ENCODE peak calls at places on chromosomes 2 and 18, in eight cellular contexts. P is cardiac fibroblast, Z is fibroblast of the aortic adventitia, L is choroid plexus epithelial cell, C is right lobe of liver, I is SK-N-SH, A is ascending aorta, B is Peyer's patch. S is an unnamed sample.

GRCh38 chr2:105683145-105683544 is 61.6 kb upstream of the NCK2 start:
- DNase-seq in P (no peak), Z (no peak), L (no peak), C (no peak), I (no peak), A (no peak), B (no peak), S (no peak)

GRCh38 chr2:11701831-11702301 is 31.9 kb upstream of the NTSR2 start:
- DNase-seq in P (no peak), Z (no peak), L (no peak), C (no peak), I (no peak), A (no peak), B (peak; percentile 63), S (no peak)

GRCh38 chr2:72325592-72326422 is 178.1 kb upstream of the CYP26B1 start:
- DNase-seq in P (peak; percentile 15), Z (no peak), L (peak; percentile 31), C (peak; percentile 21), I (no peak), A (no peak), B (peak; percentile 77), S (peak; percentile 26)

GRCh38 chr2:241443486-241444223 is 64.7 kb downstream of the STK25 start:
- DNase-seq in P (peak; percentile 10), Z (peak; percentile 17), L (peak; percentile 75), C (no peak), I (peak; percentile 28), A (no peak), B (peak; percentile 91), S (peak; percentile 93)

GRCh38 chr2:75605770-75606535 is 40.6 kb upstream of the MRPL19 start:
- DNase-seq in P (peak; percentile 96), Z (peak; percentile 99), L (peak; percentile 95), C (no peak), I (no peak), A (no peak), B (peak; percentile 58), S (peak; percentile 16)

GRCh38 chr18:41126541-41127235 is 828.3 kb upstream of the PIK3C3 start:
- DNase-seq in P (peak; percentile 33), Z (peak; percentile 8), L (peak; percentile 62), C (no peak), I (no peak), A (no peak), B (no peak), S (no peak)

GRCh38 chr2:46409756-46410155 is 69.6 kb upstream of the TMEM247 start:
- DNase-seq in P (no peak), Z (no peak), L (no peak), C (no peak), I (no peak), A (no peak), B (no peak), S (no peak)

GRCh38 chr2:156338578-156338977 is 6.1 kb upstream of the NR4A2 start:
- DNase-seq in P (no peak), Z (no peak), L (no peak), C (no peak), I (no peak), A (no peak), B (no peak), S (no peak)

GRCh38 chr2:82282111-82282882 is 1977.7 kb upstream of the LRRTM1 start:
- DNase-seq in P (no peak), Z (no peak), L (no peak), C (no peak), I (no peak), A (no peak), B (no peak), S (no peak)

GRCh38 chr2:151029406-151030157 is 232.1 kb downstream of the RBM43 start:
- DNase-seq in P (peak; percentile 88), Z (peak; percentile 95), L (peak; percentile 85), C (no peak), I (no peak), A (no peak), B (no peak), S (no peak)

GRCh38 chr18:43780782-43781340 is 503.6 kb upstream of the SYT4 start:
- DNase-seq in P (peak; percentile 27), Z (peak; percentile 16), L (peak; percentile 90), C (no peak), I (no peak), A (no peak), B (no peak), S (no peak)

GRCh38 chr2:16525265-16525887 is 140.3 kb downstream of the CYRIA start:
- DNase-seq in P (peak; percentile 2), Z (no peak), L (peak; percentile 38), C (no peak), I (peak; percentile 37), A (no peak), B (no peak), S (peak; percentile 36)

GRCh38 chr2:190996338-190996946 is 17.5 kb downstream of the STAT1 start:
- DNase-seq in P (peak; percentile 50), Z (peak; percentile 41), L (peak; percentile 60), C (no peak), I (peak; percentile 66), A (no peak), B (no peak), S (peak; percentile 47)

GRCh38 chr18:78431606-78432005 is 548.0 kb upstream of the SALL3 start:
- DNase-seq in P (no peak), Z (no peak), L (no peak), C (no peak), I (no peak), A (no peak), B (no peak), S (no peak)

GRCh38 chr2:226795281-226796011 is 4.2 kb downstream of the IRS1 start:
- DNase-seq in P (no peak), Z (no peak), L (peak; percentile 22), C (peak; percentile 47), I (peak; percentile 14), A (no peak), B (no peak), S (no peak)

GRCh38 chr2:19474128-19474527 is 115.7 kb upstream of the OSR1 start:
- DNase-seq in P (peak; percentile 60), Z (no peak), L (peak; percentile 42), C (no peak), I (no peak), A (no peak), B (peak; percentile 66), S (peak; percentile 63)

GRCh38 chr18:63131944-63132818 is 187.4 kb downstream of the BCL2 start:
- DNase-seq in P (no peak), Z (no peak), L (no peak), C (no peak), I (no peak), A (no peak), B (no peak), S (no peak)

GRCh38 chr2:192127434-192127833 is 67.3 kb downstream of the TMEFF2 start:
- DNase-seq in P (no peak), Z (peak; percentile 14), L (no peak), C (no peak), I (no peak), A (no peak), B (no peak), S (no peak)

GRCh38 chr2:145287686-145288085 is 767.8 kb upstream of the ZEB2 start:
- DNase-seq in P (peak; percentile 6), Z (no peak), L (peak; percentile 8), C (no peak), I (no peak), A (no peak), B (no peak), S (no peak)

GRCh38 chr2:96233880-96234316 is 25.3 kb upstream of the STARD7 start:
- DNase-seq in P (no peak), Z (no peak), L (no peak), C (no peak), I (no peak), A (no peak), B (no peak), S (peak; percentile 81)

GRCh38 chr2:241571821-241572620 is 13.5 kb downstream of the BOK start:
- DNase-seq in P (no peak), Z (no peak), L (no peak), C (no peak), I (peak; percentile 38), A (no peak), B (no peak), S (no peak)

DNA sequence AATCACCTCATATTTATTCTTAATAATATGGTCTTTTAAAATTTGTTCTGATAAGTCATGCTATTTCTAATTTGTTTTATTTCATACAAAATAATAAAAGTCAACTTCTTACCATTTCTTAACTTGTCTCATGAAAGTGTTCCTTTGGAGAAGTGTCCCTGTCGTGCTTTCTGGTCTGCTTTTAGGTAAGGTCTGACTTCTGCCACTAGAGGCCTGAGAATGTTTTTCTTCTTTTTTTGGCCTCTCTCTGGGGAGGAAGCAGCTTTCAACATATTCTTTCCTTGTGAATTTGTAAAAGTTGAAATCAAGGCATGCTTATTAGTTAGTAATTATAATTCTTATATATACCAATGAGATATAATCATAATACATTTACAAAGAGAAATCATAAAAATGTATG is 39.4 kb downstream of the MAP2 start:
- DNase-seq in P (peak; percentile 37), Z (no peak), L (peak; percentile 38), C (no peak), I (no peak), A (no peak), B (no peak), S (peak; percentile 2)
- TF ChIP-seq CTCF in P (peak; percentile 50), Z (peak; percentile 43), L (peak; percentile 57), C (no peak), I (peak; percentile 37), A (peak; percentile 26), B (no peak), S (no peak)

GRCh38 chr2:215430528-215431187 is 5.2 kb downstream of the FN1 start:
- DNase-seq in P (peak; percentile 80), Z (peak; percentile 84), L (peak; percentile 84), C (no peak), I (no peak), A (no peak), B (no peak), S (no peak)
- H3K4me3 ChIP-seq in P (peak overlapping the region; percentile 26), Z (peak overlapping the region; percentile 86), L (peak overlapping the region; percentile 77), C (no peak overlapping the region), I (no peak overlapping the region), A (peak overlapping the region; percentile 13), B (no peak overlapping the region), S (no peak overlapping the region)

GRCh38 chr2:221178139-221178538 is 394.0 kb downstream of the EPHA4 start:
- DNase-seq in P (no peak), Z (no peak), L (no peak), C (no peak), I (no peak), A (no peak), B (no peak), S (no peak)

GRCh38 chr2:221176666-221177065 is 395.4 kb downstream of the EPHA4 start:
- DNase-seq in P (no peak), Z (no peak), L (no peak), C (no peak), I (no peak), A (no peak), B (no peak), S (no peak)
- TF ChIP-seq CTCF in P (no peak), Z (no peak), L (no peak), C (no peak), I (no peak), A (no peak), B (no peak), S (no peak)

GRCh38 chr2:173193925-173194324 is 118.3 kb downstream of the MAP3K20 start:
- DNase-seq in P (peak; percentile 36), Z (no peak), L (peak; percentile 85), C (no peak), I (no peak), A (no peak), B (no peak), S (no peak)
- H3K4me3 ChIP-seq in P (no peak overlapping the region), Z (no peak overlapping the region), L (no peak overlapping the region), C (no peak overlapping the region), I (no peak overlapping the region), A (no peak overlapping the region), B (no peak overlapping the region), S (no peak overlapping the region)

GRCh38 chr2:231130657-231131056 is 5.8 kb upstream of the HTR2B start:
- DNase-seq in P (no peak), Z (no peak), L (no peak), C (no peak), I (no peak), A (no peak), B (no peak), S (no peak)
- TF ChIP-seq CTCF in P (no peak), Z (no peak), L (no peak), C (no peak), I (no peak), A (no peak), B (no peak), S (no peak)

S was measured in GM12865.